ENCODE peak calls at places on chromosomes 5 and 9, in ten cellular contexts. V is natural killer cell; Q is brain microvascular endothelial cell; P is progenitor cell of endocrine pancreas; U is lower leg skin; Z is endodermal cell; X is uterus; A is GM13976; F is CD8-positive, alpha-beta T cell; B is fibroblast of the aortic adventitia. K is an unnamed sample.

GRCh38 chr5:131382407-131383395 is 118.8 kb downstream of the CDC42SE2 start:
- DNase-seq in V (peak; percentile 30), Q (peak; percentile 52), P (no peak), U (no peak), Z (peak; percentile 74), X (no peak), A (peak; percentile 38), F (peak; percentile 30), B (peak; percentile 43), K (no peak)

GRCh38 chr5:43422143-43422542 is 10.0 kb upstream of the CCL28 start:
- DNase-seq in V (no peak), Q (peak; percentile 14), P (no peak), U (no peak), Z (no peak), X (no peak), A (no peak), F (no peak), B (peak; percentile 81), K (no peak)

GRCh38 chr9:1051286-1052118 is 1.3 kb downstream of the DMRT2 start:
- DNase-seq in V (no peak), Q (no peak), P (peak; percentile 71), U (no peak), Z (peak; percentile 59), X (no peak), A (peak; percentile 53), F (no peak), B (no peak), K (no peak)

GRCh38 chr5:135631356-135631755 is 52.6 kb upstream of the CXCL14 start:
- DNase-seq in V (no peak), Q (no peak), P (no peak), U (peak; percentile 10), Z (peak; percentile 20), X (no peak), A (no peak), F (no peak), B (no peak), K (no peak)

GRCh38 chr5:76831108-76831447 is 12.2 kb downstream of the F2RL1 start:
- DNase-seq in V (no peak), Q (peak; percentile 82), P (no peak), U (no peak), Z (peak; percentile 49), X (no peak), A (no peak), F (no peak), B (peak; percentile 88), K (no peak)

GRCh38 chr5:17037751-17038150 is 101.7 kb upstream of the MYO10 start:
- DNase-seq in V (no peak), Q (no peak), P (no peak), U (no peak), Z (no peak), X (no peak), A (no peak), F (no peak), B (peak; percentile 51), K (no peak)

GRCh38 chr9:77854916-77855314 is 176.7 kb downstream of the GNAQ start:
- DNase-seq in V (no peak), Q (no peak), P (no peak), U (no peak), Z (no peak), X (no peak), A (no peak), F (no peak), B (no peak), K (no peak)

GRCh38 chr5:56631719-56632118 is 183.6 kb upstream of the MAP3K1 start:
- DNase-seq in V (no peak), Q (no peak), P (no peak), U (no peak), Z (no peak), X (no peak), A (no peak), F (no peak), B (no peak), K (no peak)

GRCh38 chr9:113221800-113222481 is 597 bp downstream of the SLC31A1 start:
- DNase-seq in V (no peak), Q (peak; percentile 4), P (no peak), U (no peak), Z (no peak), X (no peak), A (no peak), F (no peak), B (peak; percentile 10), K (no peak)

GRCh38 chr5:167643616-167644015 is 647.8 kb upstream of the WWC1 start:
- DNase-seq in V (no peak), Q (no peak), P (no peak), U (no peak), Z (no peak), X (no peak), A (no peak), F (no peak), B (peak; percentile 57), K (no peak)

DNA sequence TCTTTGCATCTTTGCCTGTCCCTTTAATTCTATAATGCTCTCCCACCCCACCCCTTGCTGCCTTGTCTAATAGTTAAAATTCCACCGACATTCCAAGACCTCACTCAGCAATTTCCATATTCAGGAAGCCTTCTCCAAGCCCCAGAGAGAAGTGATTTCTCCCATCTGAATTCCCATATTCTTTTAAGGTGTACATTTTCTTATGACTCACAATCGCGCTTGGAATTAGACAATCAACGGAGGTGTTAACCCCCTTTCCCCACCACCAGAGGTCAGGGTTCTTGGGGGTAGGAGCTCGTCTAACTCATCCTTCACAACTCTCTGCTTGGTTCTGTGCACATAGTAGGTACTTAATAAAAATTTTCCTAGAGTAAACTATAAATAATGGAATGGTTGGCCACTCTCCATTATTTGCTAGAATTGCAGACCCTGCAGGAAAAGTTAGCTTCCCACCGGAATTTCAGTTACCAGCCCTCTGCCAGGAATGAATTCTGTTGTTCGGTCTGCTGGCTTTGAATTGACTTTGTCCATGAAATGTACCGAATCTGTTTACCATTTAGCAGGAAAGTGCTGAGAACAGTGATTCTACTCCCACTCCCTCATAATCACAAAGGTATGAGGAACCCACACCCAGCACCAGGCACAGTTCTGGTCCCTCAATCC is 5.0 kb downstream of the KCNIP1 start:
- DNase-seq in V (no peak), Q (no peak), P (no peak), U (no peak), Z (no peak), X (no peak), A (no peak), F (no peak), B (no peak), K (no peak)
- TF ChIP-seq CTCF in V (no peak), Q (peak; percentile 20), P (peak; percentile 32), U (no peak), Z (peak; percentile 70), X (no peak), A (no peak), F (no peak), B (no peak), K (no peak)

GRCh38 chr9:114538241-114538640 is 33.0 kb upstream of the WHRN start:
- DNase-seq in V (no peak), Q (no peak), P (no peak), U (no peak), Z (peak; percentile 86), X (no peak), A (peak; percentile 26), F (no peak), B (no peak), K (peak; percentile 19)
- TF ChIP-seq CTCF in V (no peak), Q (peak; percentile 21), P (no peak), U (no peak), Z (peak; percentile 70), X (no peak), A (peak; percentile 19), F (no peak), B (no peak), K (no peak)

GRCh38 chr5:12704955-12705354 is 800.7 kb upstream of the CTNND2 start:
- DNase-seq in V (no peak), Q (no peak), P (no peak), U (no peak), Z (no peak), X (no peak), A (no peak), F (no peak), B (no peak), K (no peak)
- TF ChIP-seq CTCF in V (no peak), Q (no peak), P (peak; percentile 47), U (no peak), Z (peak; percentile 74), X (no peak), A (no peak), F (no peak), B (no peak), K (no peak)

DNA sequence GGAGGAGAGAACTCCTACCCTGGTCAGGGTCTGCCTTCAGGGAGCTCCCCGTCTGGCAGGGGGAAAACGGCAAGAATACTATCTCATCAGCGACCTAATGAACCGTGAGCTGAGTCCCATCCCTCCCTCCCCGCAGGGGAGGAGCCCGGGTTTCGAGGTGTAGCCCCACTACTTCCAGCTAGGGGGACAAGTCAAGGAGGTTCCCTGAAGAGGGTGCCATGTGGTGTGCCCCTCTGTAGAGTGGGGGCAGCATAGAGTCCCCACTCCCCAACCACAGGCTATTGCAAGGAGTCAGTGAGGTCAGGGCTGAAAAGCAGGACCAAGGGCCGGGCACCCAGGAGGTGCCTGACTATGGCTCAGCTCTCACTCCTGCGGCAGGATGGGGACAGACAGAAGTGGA is 50.9 kb upstream of the RXRA start:
- DNase-seq in V (no peak), Q (no peak), P (no peak), U (no peak), Z (peak; percentile 68), X (no peak), A (no peak), F (no peak), B (no peak), K (no peak)
- TF ChIP-seq CTCF in V (no peak), Q (no peak), P (no peak), U (no peak), Z (peak; percentile 43), X (no peak), A (no peak), F (no peak), B (no peak), K (no peak)

GRCh38 chr9:81083062-81083461 is 606.3 kb downstream of the TLE1 start:
- DNase-seq in V (no peak), Q (peak; percentile 43), P (no peak), U (no peak), Z (peak; percentile 72), X (no peak), A (no peak), F (no peak), B (no peak), K (no peak)
- TF ChIP-seq CTCF in V (no peak), Q (peak; percentile 66), P (peak; percentile 45), U (no peak), Z (peak; percentile 72), X (peak; percentile 2), A (no peak), F (no peak), B (peak; percentile 8), K (no peak)